ENCODE peak calls at places on chromosomes 12 and 14, in five cellular contexts. One of them, this sample, is unnamed.

GRCh38 chr14:35220027-35220676 is 72.0 kb upstream of the PSMA6 start:
- DNase-seq in stomach: no peak
- DNase-seq in fibroblast of mammary gland: no peak
- DNase-seq in GM10248: no peak
- DNase-seq in GM23338: no peak
- DNase-seq in this sample: no peak

GRCh38 chr14:75185251-75186040 is 9.0 kb upstream of the TMED10 start:
- DNase-seq in stomach: no peak
- DNase-seq in fibroblast of mammary gland: no peak
- DNase-seq in GM10248: no peak
- DNase-seq in GM23338: no peak
- DNase-seq in this sample: no peak

GRCh38 chr12:42180990-42181611 is 36.4 kb upstream of the GXYLT1 start:
- DNase-seq in stomach: no peak
- DNase-seq in fibroblast of mammary gland: peak; percentile 43
- DNase-seq in GM10248: no peak
- DNase-seq in GM23338: no peak
- DNase-seq in this sample: no peak

GRCh38 chr12:57772429-57773322 is at the start of gene EEF1AKMT3:
- DNase-seq in stomach: peak; percentile 70
- DNase-seq in fibroblast of mammary gland: peak; percentile 47
- DNase-seq in GM10248: peak; percentile 57
- DNase-seq in GM23338: peak; percentile 73
- DNase-seq in this sample: no peak

GRCh38 chr12:20370001-20370381 is 1.7 kb downstream of the PDE3A start:
- DNase-seq in stomach: no peak
- DNase-seq in fibroblast of mammary gland: peak; percentile 16
- DNase-seq in GM10248: no peak
- DNase-seq in GM23338: peak; percentile 70
- DNase-seq in this sample: no peak

GRCh38 chr12:6936642-6937480 is 6.8 kb upstream of the RNU7-1 start:
- DNase-seq in stomach: no peak
- DNase-seq in fibroblast of mammary gland: no peak
- DNase-seq in GM10248: peak; percentile 65
- DNase-seq in GM23338: peak; percentile 78
- DNase-seq in this sample: no peak

GRCh38 chr12:6361834-6362233 is 13.5 kb downstream of the SCNN1A start:
- DNase-seq in stomach: peak; percentile 79
- DNase-seq in fibroblast of mammary gland: no peak
- DNase-seq in GM10248: no peak
- DNase-seq in GM23338: no peak
- DNase-seq in this sample: no peak

GRCh38 chr14:85533821-85534271 is 3.9 kb downstream of the FLRT2 start:
- DNase-seq in stomach: no peak
- DNase-seq in fibroblast of mammary gland: peak; percentile 37
- DNase-seq in GM10248: no peak
- DNase-seq in GM23338: peak; percentile 73
- DNase-seq in this sample: no peak

GRCh38 chr14:101928415-101928841 is 35.9 kb upstream of the DYNC1H1 start:
- DNase-seq in stomach: no peak
- DNase-seq in fibroblast of mammary gland: peak; percentile 43
- DNase-seq in GM10248: no peak
- DNase-seq in GM23338: no peak
- DNase-seq in this sample: no peak

GRCh38 chr12:89993632-89994031 is 285.0 kb upstream of the ATP2B1 start:
- DNase-seq in stomach: no peak
- DNase-seq in fibroblast of mammary gland: no peak
- DNase-seq in GM10248: no peak
- DNase-seq in GM23338: no peak
- DNase-seq in this sample: no peak

GRCh38 chr12:68823711-68824110 is 15.7 kb downstream of the MDM2 start:
- DNase-seq in stomach: no peak
- DNase-seq in fibroblast of mammary gland: no peak
- DNase-seq in GM10248: no peak
- DNase-seq in GM23338: no peak
- DNase-seq in this sample: no peak

GRCh38 chr12:49440031-49440430 is 72.8 kb downstream of the SPATS2 start:
- DNase-seq in stomach: no peak
- DNase-seq in fibroblast of mammary gland: no peak
- DNase-seq in GM10248: no peak
- DNase-seq in GM23338: no peak
- DNase-seq in this sample: no peak

GRCh38 chr12:64729909-64730584 is 29.2 kb downstream of the GNS start:
- DNase-seq in stomach: no peak
- DNase-seq in fibroblast of mammary gland: no peak
- DNase-seq in GM10248: peak; percentile 20
- DNase-seq in GM23338: no peak
- DNase-seq in this sample: no peak

GRCh38 chr12:131041216-131041967 is 87.7 kb downstream of the ADGRD1 start:
- DNase-seq in stomach: no peak
- DNase-seq in fibroblast of mammary gland: no peak
- DNase-seq in GM10248: no peak
- DNase-seq in GM23338: no peak
- DNase-seq in this sample: no peak

DNA sequence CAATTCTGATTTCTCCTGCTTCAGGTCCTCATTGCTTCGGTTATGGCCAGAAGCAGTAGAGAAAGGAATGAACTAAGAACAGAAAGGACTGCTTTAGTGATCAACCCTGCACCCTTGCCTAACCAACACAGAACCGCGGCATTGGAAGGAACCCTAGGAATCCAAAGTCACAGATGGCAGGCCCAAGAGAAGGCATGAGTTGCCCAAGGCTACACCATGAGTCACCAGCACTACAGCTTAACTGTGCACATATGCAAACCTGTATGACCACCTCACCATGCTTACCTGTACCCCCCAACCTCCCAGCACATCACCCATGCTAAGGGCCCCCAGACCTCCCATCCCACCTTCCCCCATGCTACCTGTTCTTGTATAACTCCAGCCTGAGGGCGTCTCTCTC is 25.9 kb upstream of the BLTP3B start:
- DNase-seq in stomach: no peak
- DNase-seq in fibroblast of mammary gland: no peak
- DNase-seq in GM10248: no peak
- DNase-seq in GM23338: no peak
- DNase-seq in this sample: no peak
- TF ChIP-seq CTCF in stomach: no peak
- TF ChIP-seq CTCF in fibroblast of mammary gland: no peak
- TF ChIP-seq CTCF in GM10248: no peak
- TF ChIP-seq CTCF in GM23338: no peak
- TF ChIP-seq CTCF in this sample: no peak

GRCh38 chr12:52682381-52682660 is 2.1 kb upstream of the KRT1 start:
- DNase-seq in stomach: no peak
- DNase-seq in fibroblast of mammary gland: peak; percentile 5
- DNase-seq in GM10248: no peak
- DNase-seq in GM23338: no peak
- DNase-seq in this sample: no peak

GRCh38 chr12:52680363-52680762 is at the start of gene KRT1:
- DNase-seq in stomach: no peak
- DNase-seq in fibroblast of mammary gland: no peak
- DNase-seq in GM10248: no peak
- DNase-seq in GM23338: no peak
- DNase-seq in this sample: no peak

GRCh38 chr12:52679875-52680274 is 332 bp downstream of the KRT1 start:
- DNase-seq in stomach: no peak
- DNase-seq in fibroblast of mammary gland: no peak
- DNase-seq in GM10248: no peak
- DNase-seq in GM23338: no peak
- DNase-seq in this sample: no peak

GRCh38 chr12:52682938-52683574 is 2.8 kb upstream of the KRT1 start:
- DNase-seq in stomach: no peak
- DNase-seq in fibroblast of mammary gland: no peak
- DNase-seq in GM10248: no peak
- DNase-seq in GM23338: no peak
- DNase-seq in this sample: no peak

DNA sequence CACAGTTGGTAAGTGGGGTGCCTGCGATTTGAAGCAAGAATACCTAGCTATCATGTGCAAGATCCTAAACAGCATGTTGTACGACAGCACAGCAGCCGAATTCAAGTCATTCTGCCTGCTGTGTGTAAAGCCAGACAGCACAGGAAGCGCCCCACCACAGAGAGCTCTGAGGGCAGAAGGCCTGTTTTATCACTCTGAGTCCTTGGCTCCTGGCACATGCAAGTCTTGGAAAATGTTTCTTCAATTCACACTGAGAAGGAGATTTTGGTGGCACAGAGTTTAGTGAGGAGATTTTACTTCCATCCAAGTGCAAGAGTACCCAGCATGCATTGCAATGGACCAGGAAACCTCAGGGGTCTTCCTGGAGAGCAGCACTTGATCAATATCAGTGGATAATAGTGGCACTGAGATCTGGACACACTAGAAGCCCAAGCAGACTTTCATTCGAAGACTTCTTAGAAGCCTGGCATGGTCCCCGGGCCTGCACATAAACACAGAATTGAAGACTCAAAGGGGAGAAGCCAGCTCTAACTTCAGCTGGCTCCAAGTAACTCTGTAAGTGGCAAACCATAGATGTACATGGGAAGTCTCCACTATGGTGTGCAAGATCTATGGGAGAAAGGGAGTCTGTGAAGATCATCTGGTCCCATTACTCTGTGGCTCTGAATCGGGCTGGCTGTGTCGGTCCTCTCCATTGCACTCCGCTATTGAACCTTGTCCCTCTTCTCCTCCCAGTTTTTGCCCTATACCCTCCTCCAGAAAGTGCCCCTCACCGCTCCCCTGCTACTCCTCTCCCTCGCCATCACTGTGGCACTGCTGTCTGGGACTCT is 1.6 kb upstream of the KRT1 start:
- DNase-seq in stomach: no peak
- DNase-seq in fibroblast of mammary gland: no peak
- DNase-seq in GM10248: no peak
- DNase-seq in GM23338: no peak
- DNase-seq in this sample: no peak
- TF ChIP-seq CTCF in stomach: no peak
- TF ChIP-seq CTCF in fibroblast of mammary gland: no peak
- TF ChIP-seq CTCF in GM10248: no peak
- TF ChIP-seq CTCF in GM23338: no peak
- TF ChIP-seq CTCF in this sample: no peak

GRCh38 chr14:20499881-20500280 is 5.5 kb upstream of the RNASE10 start:
- DNase-seq in stomach: no peak
- DNase-seq in fibroblast of mammary gland: no peak
- DNase-seq in GM10248: no peak
- DNase-seq in GM23338: no peak
- DNase-seq in this sample: no peak

GRCh38 chr14:20498622-20499021 is 6.7 kb upstream of the RNASE10 start:
- DNase-seq in stomach: no peak
- DNase-seq in fibroblast of mammary gland: no peak
- DNase-seq in GM10248: no peak
- DNase-seq in GM23338: no peak
- DNase-seq in this sample: no peak

GRCh38 chr14:20494935-20495766 is 10.2 kb upstream of the RNASE10 start:
- DNase-seq in stomach: no peak
- DNase-seq in fibroblast of mammary gland: peak; percentile 83
- DNase-seq in GM10248: no peak
- DNase-seq in GM23338: no peak
- DNase-seq in this sample: no peak

GRCh38 chr14:20501346-20501745 is 4.0 kb upstream of the RNASE10 start:
- DNase-seq in stomach: no peak
- DNase-seq in fibroblast of mammary gland: peak; percentile 83
- DNase-seq in GM10248: no peak
- DNase-seq in GM23338: no peak
- DNase-seq in this sample: no peak

DNA sequence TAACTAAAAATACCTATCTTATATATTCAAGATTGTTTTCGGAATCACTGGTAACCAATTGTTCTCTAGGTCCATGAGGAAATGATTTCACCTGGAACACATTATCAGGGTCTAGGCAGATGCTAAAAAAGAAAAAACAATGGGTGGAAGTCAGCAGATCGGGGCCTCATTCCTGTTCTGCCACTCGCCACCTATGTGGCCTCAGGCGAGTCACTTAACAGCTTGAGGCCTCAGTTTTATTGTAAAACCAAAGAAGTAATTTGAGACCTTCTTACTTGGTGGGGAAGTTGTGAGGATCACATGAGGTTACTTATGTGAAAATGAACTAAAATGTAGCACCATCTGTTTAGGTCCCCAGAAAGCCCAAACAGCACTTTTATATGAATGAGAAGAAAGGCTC is 6.2 kb upstream of the RNASE10 start:
- DNase-seq in stomach: no peak
- DNase-seq in fibroblast of mammary gland: no peak
- DNase-seq in GM10248: no peak
- DNase-seq in GM23338: peak; percentile 49
- DNase-seq in this sample: no peak
- TF ChIP-seq CTCF in stomach: no peak
- TF ChIP-seq CTCF in fibroblast of mammary gland: no peak
- TF ChIP-seq CTCF in GM10248: no peak
- TF ChIP-seq CTCF in GM23338: no peak
- TF ChIP-seq CTCF in this sample: no peak

GRCh38 chr14:22598896-22599244 is 770 bp downstream of the ABHD4 start:
- DNase-seq in stomach: peak; percentile 64
- DNase-seq in fibroblast of mammary gland: peak; percentile 65
- DNase-seq in GM10248: peak; percentile 43
- DNase-seq in GM23338: peak; percentile 73
- DNase-seq in this sample: no peak

GRCh38 chr14:22598099-22598895 is at the start of gene ABHD4:
- DNase-seq in stomach: peak; percentile 88
- DNase-seq in fibroblast of mammary gland: peak; percentile 57
- DNase-seq in GM10248: peak; percentile 87
- DNase-seq in GM23338: peak; percentile 90
- DNase-seq in this sample: peak; percentile 60

GRCh38 chr14:22597265-22597664 is 835 bp upstream of the ABHD4 start:
- DNase-seq in stomach: no peak
- DNase-seq in fibroblast of mammary gland: no peak
- DNase-seq in GM10248: no peak
- DNase-seq in GM23338: peak; percentile 39
- DNase-seq in this sample: no peak

GRCh38 chr14:22596354-22596879 is 1.7 kb upstream of the ABHD4 start:
- DNase-seq in stomach: no peak
- DNase-seq in fibroblast of mammary gland: no peak
- DNase-seq in GM10248: no peak
- DNase-seq in GM23338: no peak
- DNase-seq in this sample: no peak

GRCh38 chr14:22597771-22598098 is 365 bp upstream of the ABHD4 start:
- DNase-seq in stomach: no peak
- DNase-seq in fibroblast of mammary gland: no peak
- DNase-seq in GM10248: no peak
- DNase-seq in GM23338: no peak
- DNase-seq in this sample: no peak
- TF ChIP-seq CTCF in stomach: no peak
- TF ChIP-seq CTCF in fibroblast of mammary gland: no peak
- TF ChIP-seq CTCF in GM10248: no peak
- TF ChIP-seq CTCF in GM23338: no peak
- TF ChIP-seq CTCF in this sample: no peak

GRCh38 chr14:100054553-100055075 is 10.6 kb upstream of the EVL start:
- DNase-seq in stomach: no peak
- DNase-seq in fibroblast of mammary gland: no peak
- DNase-seq in GM10248: no peak
- DNase-seq in GM23338: no peak
- DNase-seq in this sample: no peak

GRCh38 chr14:100058777-100059432 is 6.3 kb upstream of the EVL start:
- DNase-seq in stomach: no peak
- DNase-seq in fibroblast of mammary gland: no peak
- DNase-seq in GM10248: peak; percentile 40
- DNase-seq in GM23338: no peak
- DNase-seq in this sample: no peak

GRCh38 chr14:100059433-100059781 is 5.8 kb upstream of the EVL start:
- DNase-seq in stomach: no peak
- DNase-seq in fibroblast of mammary gland: no peak
- DNase-seq in GM10248: no peak
- DNase-seq in GM23338: no peak
- DNase-seq in this sample: no peak

GRCh38 chr14:100056431-100056830 is 8.8 kb upstream of the EVL start:
- DNase-seq in stomach: no peak
- DNase-seq in fibroblast of mammary gland: no peak
- DNase-seq in GM10248: no peak
- DNase-seq in GM23338: no peak
- DNase-seq in this sample: no peak

GRCh38 chr14:100056964-100057817 is 8.0 kb upstream of the EVL start:
- DNase-seq in stomach: no peak
- DNase-seq in fibroblast of mammary gland: peak; percentile 58
- DNase-seq in GM10248: peak; percentile 69
- DNase-seq in GM23338: peak; percentile 46
- DNase-seq in this sample: no peak
- TF ChIP-seq CTCF in stomach: no peak
- TF ChIP-seq CTCF in fibroblast of mammary gland: peak; percentile 38
- TF ChIP-seq CTCF in GM10248: peak; percentile 49
- TF ChIP-seq CTCF in GM23338: peak; percentile 38
- TF ChIP-seq CTCF in this sample: no peak